ENCODE peak calls at places on chromosome 20, in five cellular contexts. T is tibial artery, R is EL, C is fibroblast of the conjunctiva, S is uterus. Z is an unnamed sample.

GRCh38 chr20:17833036-17833674 is 133.4 kb downstream of the BANF2 start:
- DNase-seq in T (peak; percentile 7), R (peak; percentile 39), C (no peak), S (no peak), Z (no peak)

GRCh38 chr20:37933797-37934633 is 31.1 kb downstream of the VSTM2L start:
- DNase-seq in T (no peak), R (no peak), C (no peak), S (no peak), Z (no peak)

GRCh38 chr20:64164123-64164836 is at the start of gene MYT1:
- DNase-seq in T (no peak), R (no peak), C (no peak), S (no peak), Z (no peak)

GRCh38 chr20:45269056-45269455 is 14.7 kb upstream of the SLPI start:
- DNase-seq in T (no peak), R (no peak), C (no peak), S (no peak), Z (no peak)

GRCh38 chr20:58094160-58094559 is 134.3 kb downstream of the ANKRD60 start:
- DNase-seq in T (no peak), R (no peak), C (no peak), S (peak; percentile 2), Z (no peak)

GRCh38 chr20:25360631-25361286 is 29.9 kb downstream of the ABHD12 start:
- DNase-seq in T (no peak), R (peak; percentile 61), C (no peak), S (no peak), Z (peak; percentile 25)

GRCh38 chr20:61682998-61683681 is 382.5 kb downstream of the TAF4 start:
- DNase-seq in T (no peak), R (peak; percentile 8), C (peak; percentile 13), S (no peak), Z (no peak)

GRCh38 chr20:878511-879307 is 37.4 kb downstream of the ANGPT4 start:
- DNase-seq in T (no peak), R (no peak), C (no peak), S (no peak), Z (peak; percentile 33)

GRCh38 chr20:23533161-23533560 is 35.1 kb downstream of the CST9L start:
- DNase-seq in T (no peak), R (no peak), C (no peak), S (no peak), Z (no peak)

GRCh38 chr20:47358672-47359532 is 2.4 kb upstream of the ZMYND8 start:
- DNase-seq in T (peak; percentile 94), R (peak; percentile 95), C (peak; percentile 97), S (peak; percentile 88), Z (peak; percentile 91)

GRCh38 chr20:57759724-57760123 is 49.9 kb upstream of the PMEPA1 start:
- DNase-seq in T (peak; percentile 17), R (no peak), C (no peak), S (no peak), Z (no peak)

GRCh38 chr20:1396702-1397101 is 3.8 kb upstream of the FKBP1A start:
- DNase-seq in T (no peak), R (no peak), C (no peak), S (no peak), Z (no peak)

GRCh38 chr20:44728835-44729342 is 13.7 kb downstream of the CCN5 start:
- DNase-seq in T (peak; percentile 96), R (peak; percentile 96), C (peak; percentile 87), S (no peak), Z (peak; percentile 94)

GRCh38 chr20:62743777-62744317 is 35.2 kb downstream of the NTSR1 start:
- DNase-seq in T (peak; percentile 33), R (no peak), C (no peak), S (no peak), Z (no peak)

GRCh38 chr20:29878281-29878741 is 1379.2 kb upstream of the DEFB115 start:
- DNase-seq in T (no peak), R (no peak), C (no peak), S (no peak), Z (peak; percentile 87)

GRCh38 chr20:32271620-32272019 is 5.8 kb upstream of the KIF3B start:
- DNase-seq in T (peak; percentile 4), R (no peak), C (no peak), S (no peak), Z (no peak)

GRCh38 chr20:18857640-18858039 is 44.1 kb downstream of the SCP2D1 start:
- DNase-seq in T (no peak), R (peak; percentile 42), C (no peak), S (no peak), Z (peak; percentile 17)

GRCh38 chr20:4820833-4821518 is 99.3 kb downstream of the PRND start:
- DNase-seq in T (peak; percentile 63), R (peak; percentile 79), C (peak; percentile 51), S (peak; percentile 75), Z (peak; percentile 27)

GRCh38 chr20:63009988-63010769 is 3.4 kb upstream of the BHLHE23 start:
- DNase-seq in T (no peak), R (no peak), C (no peak), S (no peak), Z (peak; percentile 53)

GRCh38 chr20:64038252-64038578 is 2.2 kb downstream of the C20orf204 start:
- DNase-seq in T (no peak), R (no peak), C (no peak), S (no peak), Z (no peak)

GRCh38 chr20:7722564-7722963 is 217.7 kb downstream of the HAO1 start:
- DNase-seq in T (no peak), R (no peak), C (no peak), S (no peak), Z (no peak)